ENCODE peak calls at places on chromosomes 7 and 10, in eight cellular contexts. One of them, this sample, is unnamed.

GRCh38 chr10:112811741-112812551 is 138.1 kb upstream of the TCF7L2 start:
- DNase-seq in heart left ventricle: no peak
- DNase-seq in A549: peak; percentile 97
- DNase-seq in ovary: no peak
- DNase-seq in uterus: peak; percentile 29
- DNase-seq in H1: peak; percentile 94
- DNase-seq in IMR-90: peak; percentile 94
- DNase-seq in vagina: no peak
- DNase-seq in this sample: no peak

GRCh38 chr7:89680161-89680560 is 474.1 kb upstream of the STEAP1 start:
- DNase-seq in heart left ventricle: no peak
- DNase-seq in A549: no peak
- DNase-seq in ovary: no peak
- DNase-seq in uterus: no peak
- DNase-seq in H1: no peak
- DNase-seq in IMR-90: no peak
- DNase-seq in vagina: no peak
- DNase-seq in this sample: no peak

GRCh38 chr7:48964074-48964473 is 39.7 kb downstream of the CDC14C start:
- DNase-seq in heart left ventricle: no peak
- DNase-seq in A549: no peak
- DNase-seq in ovary: no peak
- DNase-seq in uterus: no peak
- DNase-seq in H1: no peak
- DNase-seq in IMR-90: no peak
- DNase-seq in vagina: no peak
- DNase-seq in this sample: no peak

GRCh38 chr7:13826752-13827151 is 162.7 kb downstream of the ETV1 start:
- DNase-seq in heart left ventricle: no peak
- DNase-seq in A549: no peak
- DNase-seq in ovary: no peak
- DNase-seq in uterus: no peak
- DNase-seq in H1: no peak
- DNase-seq in IMR-90: peak; percentile 86
- DNase-seq in vagina: no peak
- DNase-seq in this sample: no peak

GRCh38 chr10:85145966-85146365 is 817.6 kb downstream of the CCSER2 start:
- DNase-seq in heart left ventricle: no peak
- DNase-seq in A549: no peak
- DNase-seq in ovary: no peak
- DNase-seq in uterus: no peak
- DNase-seq in H1: no peak
- DNase-seq in IMR-90: no peak
- DNase-seq in vagina: no peak
- DNase-seq in this sample: no peak

GRCh38 chr10:132870426-132870825 is 71.9 kb downstream of the CFAP46 start:
- DNase-seq in heart left ventricle: peak; percentile 4
- DNase-seq in A549: no peak
- DNase-seq in ovary: peak; percentile 4
- DNase-seq in uterus: peak; percentile 3
- DNase-seq in H1: no peak
- DNase-seq in IMR-90: no peak
- DNase-seq in vagina: no peak
- DNase-seq in this sample: no peak

GRCh38 chr10:126247454-126247975 is 140.8 kb downstream of the ADAM12 start:
- DNase-seq in heart left ventricle: peak; percentile 47
- DNase-seq in A549: peak; percentile 95
- DNase-seq in ovary: peak; percentile 83
- DNase-seq in uterus: peak; percentile 86
- DNase-seq in H1: peak; percentile 27
- DNase-seq in IMR-90: peak; percentile 100
- DNase-seq in vagina: peak; percentile 28
- DNase-seq in this sample: no peak

GRCh38 chr10:132101529-132101928 is 35.8 kb downstream of the JAKMIP3 start:
- DNase-seq in heart left ventricle: no peak
- DNase-seq in A549: no peak
- DNase-seq in ovary: no peak
- DNase-seq in uterus: no peak
- DNase-seq in H1: no peak
- DNase-seq in IMR-90: no peak
- DNase-seq in vagina: no peak
- DNase-seq in this sample: peak; percentile 2

GRCh38 chr10:43202224-43202656 is 64.0 kb downstream of the CSGALNACT2 start:
- DNase-seq in heart left ventricle: peak; percentile 20
- DNase-seq in A549: no peak
- DNase-seq in ovary: no peak
- DNase-seq in uterus: peak; percentile 15
- DNase-seq in H1: no peak
- DNase-seq in IMR-90: no peak
- DNase-seq in vagina: no peak
- DNase-seq in this sample: no peak

GRCh38 chr7:139592801-139593461 is 69.4 kb downstream of the CLEC2L start:
- DNase-seq in heart left ventricle: no peak
- DNase-seq in A549: no peak
- DNase-seq in ovary: no peak
- DNase-seq in uterus: no peak
- DNase-seq in H1: no peak
- DNase-seq in IMR-90: no peak
- DNase-seq in vagina: no peak
- DNase-seq in this sample: peak; percentile 7

GRCh38 chr10:116952729-116953128 is 52.3 kb downstream of the SHTN1 start:
- DNase-seq in heart left ventricle: no peak
- DNase-seq in A549: no peak
- DNase-seq in ovary: no peak
- DNase-seq in uterus: no peak
- DNase-seq in H1: no peak
- DNase-seq in IMR-90: no peak
- DNase-seq in vagina: no peak
- DNase-seq in this sample: no peak

GRCh38 chr7:80740778-80741545 is 102.5 kb downstream of the CD36 start:
- DNase-seq in heart left ventricle: no peak
- DNase-seq in A549: no peak
- DNase-seq in ovary: no peak
- DNase-seq in uterus: no peak
- DNase-seq in H1: no peak
- DNase-seq in IMR-90: peak; percentile 76
- DNase-seq in vagina: no peak
- DNase-seq in this sample: no peak

GRCh38 chr7:155885162-155886160 is 73.2 kb upstream of the SHH start:
- DNase-seq in heart left ventricle: peak; percentile 50
- DNase-seq in A549: peak; percentile 40
- DNase-seq in ovary: no peak
- DNase-seq in uterus: no peak
- DNase-seq in H1: no peak
- DNase-seq in IMR-90: peak; percentile 75
- DNase-seq in vagina: no peak
- DNase-seq in this sample: no peak

GRCh38 chr7:106176414-106177294 is 64.5 kb upstream of the SYPL1 start:
- DNase-seq in heart left ventricle: peak; percentile 82
- DNase-seq in A549: peak; percentile 85
- DNase-seq in ovary: peak; percentile 81
- DNase-seq in uterus: peak; percentile 84
- DNase-seq in H1: peak; percentile 81
- DNase-seq in IMR-90: peak; percentile 69
- DNase-seq in vagina: no peak
- DNase-seq in this sample: peak; percentile 90

GRCh38 chr10:124591123-124591495 is 129.5 kb downstream of the LHPP start:
- DNase-seq in heart left ventricle: no peak
- DNase-seq in A549: no peak
- DNase-seq in ovary: no peak
- DNase-seq in uterus: no peak
- DNase-seq in H1: no peak
- DNase-seq in IMR-90: no peak
- DNase-seq in vagina: no peak
- DNase-seq in this sample: no peak

GRCh38 chr7:116546916-116547315 is 22.1 kb downstream of the CAV1 start:
- DNase-seq in heart left ventricle: no peak
- DNase-seq in A549: no peak
- DNase-seq in ovary: no peak
- DNase-seq in uterus: no peak
- DNase-seq in H1: no peak
- DNase-seq in IMR-90: no peak
- DNase-seq in vagina: no peak
- DNase-seq in this sample: no peak

GRCh38 chr7:132783824-132784223 is 207.6 kb upstream of the PLXNA4 start:
- DNase-seq in heart left ventricle: no peak
- DNase-seq in A549: peak; percentile 67
- DNase-seq in ovary: no peak
- DNase-seq in uterus: no peak
- DNase-seq in H1: peak; percentile 19
- DNase-seq in IMR-90: peak; percentile 89
- DNase-seq in vagina: no peak
- DNase-seq in this sample: no peak

GRCh38 chr7:44067064-44067951 is 1.9 kb upstream of the PGAM2 start:
- DNase-seq in heart left ventricle: no peak
- DNase-seq in A549: no peak
- DNase-seq in ovary: no peak
- DNase-seq in uterus: no peak
- DNase-seq in H1: no peak
- DNase-seq in IMR-90: no peak
- DNase-seq in vagina: no peak
- DNase-seq in this sample: no peak
- TF ChIP-seq POLR2A in heart left ventricle: no peak
- TF ChIP-seq POLR2A in A549: peak; percentile 25
- TF ChIP-seq POLR2A in ovary: no peak
- TF ChIP-seq POLR2A in uterus: no peak
- TF ChIP-seq POLR2A in H1: no peak
- TF ChIP-seq POLR2A in IMR-90: no peak
- TF ChIP-seq POLR2A in vagina: no peak
- TF ChIP-seq POLR2A in this sample: no peak

DNA sequence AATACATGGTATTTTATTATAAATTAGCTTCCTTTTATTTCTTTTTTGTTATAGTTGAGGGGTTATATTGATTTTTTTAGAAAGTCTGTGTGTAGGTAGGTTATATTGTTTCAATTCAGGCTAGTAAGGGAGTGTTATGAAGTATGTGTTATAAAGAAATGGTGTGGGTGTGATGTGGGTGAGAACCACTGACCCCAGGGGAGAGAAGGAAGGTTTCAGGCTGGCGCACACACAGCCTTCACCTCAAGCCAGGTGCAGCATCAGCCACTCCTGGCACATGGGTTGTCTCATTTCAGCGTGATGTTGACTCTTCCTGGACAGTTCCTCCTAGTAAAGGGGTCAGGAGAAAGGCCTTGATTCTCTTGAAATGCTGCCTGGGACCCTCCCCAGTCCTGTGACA is 291.3 kb downstream of the POU6F2 start:
- DNase-seq in heart left ventricle: no peak
- DNase-seq in A549: no peak
- DNase-seq in ovary: no peak
- DNase-seq in uterus: no peak
- DNase-seq in H1: no peak
- DNase-seq in IMR-90: no peak
- DNase-seq in vagina: no peak
- DNase-seq in this sample: no peak
- H3K4me1 ChIP-seq in heart left ventricle: no peaks in the 10 kb centered on the region
- H3K4me1 ChIP-seq in A549: no peaks in the 10 kb centered on the region
- H3K4me1 ChIP-seq in ovary: no peaks in the 10 kb centered on the region
- H3K4me1 ChIP-seq in uterus: no peaks in the 10 kb centered on the region
- H3K4me1 ChIP-seq in H1: peaks cover 1% of the 10 kb centered on the region
- H3K4me1 ChIP-seq in IMR-90: no peaks in the 10 kb centered on the region
- H3K4me1 ChIP-seq in vagina: no peaks in the 10 kb centered on the region
- H3K4me1 ChIP-seq in this sample: no peaks in the 10 kb centered on the region

DNA sequence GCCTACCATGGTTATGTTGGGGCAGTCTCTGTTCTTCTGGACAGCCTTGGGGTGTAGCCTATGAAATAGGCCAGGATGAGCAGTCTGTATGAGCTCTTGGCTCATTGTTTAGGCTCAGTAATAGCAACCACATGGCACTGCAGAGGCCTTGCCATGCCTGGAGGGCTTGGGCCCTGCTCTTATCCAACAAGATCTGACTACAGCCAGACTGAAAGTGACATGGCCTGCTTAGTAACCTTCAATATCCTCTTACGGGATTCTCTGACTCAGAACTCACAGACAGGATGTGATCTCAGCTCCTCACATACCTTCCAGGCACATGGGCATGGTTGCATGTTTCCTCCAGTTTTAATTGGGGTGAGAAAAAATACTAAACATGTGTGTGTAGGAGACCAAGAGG is 289.3 kb downstream of the PTEN start:
- DNase-seq in heart left ventricle: no peak
- DNase-seq in A549: peak; percentile 11
- DNase-seq in ovary: no peak
- DNase-seq in uterus: no peak
- DNase-seq in H1: no peak
- DNase-seq in IMR-90: peak; percentile 97
- DNase-seq in vagina: no peak
- DNase-seq in this sample: no peak
- TF ChIP-seq POLR2A in heart left ventricle: no peak
- TF ChIP-seq POLR2A in A549: no peak
- TF ChIP-seq POLR2A in ovary: no peak
- TF ChIP-seq POLR2A in uterus: no peak
- TF ChIP-seq POLR2A in H1: no peak
- TF ChIP-seq POLR2A in IMR-90: peak; percentile 35
- TF ChIP-seq POLR2A in vagina: no peak
- TF ChIP-seq POLR2A in this sample: no peak

DNA sequence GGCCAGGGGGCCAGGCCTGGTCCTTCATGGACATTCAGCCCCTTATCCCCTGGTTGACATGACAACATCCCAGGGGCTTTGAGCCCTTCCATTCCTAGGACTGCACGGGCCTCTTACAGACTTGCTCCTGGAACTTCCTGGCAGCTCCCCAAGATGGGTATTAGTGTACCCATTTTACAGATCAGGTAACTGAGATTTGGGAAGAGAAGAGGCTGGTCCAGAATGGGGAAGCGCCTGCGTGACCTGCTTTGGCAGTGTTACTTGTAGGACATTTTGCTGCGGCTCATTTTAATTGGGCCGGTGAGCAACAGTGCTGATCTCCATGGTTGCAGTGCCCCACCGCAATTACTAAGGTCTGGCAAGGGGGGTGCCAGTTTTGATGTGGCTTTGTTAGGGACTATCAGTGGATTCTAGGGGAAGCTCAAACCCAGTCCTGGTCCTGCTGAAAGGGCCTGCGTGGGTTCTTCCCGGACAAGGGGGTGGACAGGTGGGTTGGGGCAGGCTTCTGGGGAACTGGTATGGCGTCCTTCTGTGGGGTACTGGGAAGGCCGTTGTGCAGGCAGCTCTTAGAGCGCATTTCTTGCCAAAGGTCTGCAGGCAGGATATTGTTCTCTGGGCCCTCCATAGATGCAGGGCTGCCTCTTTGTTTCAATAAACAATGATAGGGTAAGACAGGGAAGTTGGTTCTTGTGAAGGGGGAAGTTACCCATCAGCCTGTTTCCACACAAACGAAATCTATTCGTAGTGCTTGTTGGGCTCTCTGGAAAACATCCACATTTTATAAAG is 137.6 kb downstream of the RGS10 start:
- DNase-seq in heart left ventricle: no peak
- DNase-seq in A549: no peak
- DNase-seq in ovary: no peak
- DNase-seq in uterus: no peak
- DNase-seq in H1: no peak
- DNase-seq in IMR-90: no peak
- DNase-seq in vagina: no peak
- DNase-seq in this sample: no peak
- H3K4me1 ChIP-seq in heart left ventricle: peaks cover 57% of the 10 kb centered on the region
- H3K4me1 ChIP-seq in A549: peaks cover 15% of the 10 kb centered on the region
- H3K4me1 ChIP-seq in ovary: peaks cover 18% of the 10 kb centered on the region
- H3K4me1 ChIP-seq in uterus: no peaks in the 10 kb centered on the region
- H3K4me1 ChIP-seq in H1: no peaks in the 10 kb centered on the region
- H3K4me1 ChIP-seq in IMR-90: peaks cover 26% of the 10 kb centered on the region
- H3K4me1 ChIP-seq in vagina: peaks cover 31% of the 10 kb centered on the region
- H3K4me1 ChIP-seq in this sample: no peaks in the 10 kb centered on the region

This sample was measured in testis.